ENCODE peak calls at places on chromosomes 6 and 20, in eight cellular contexts. I, A, D, X, Y, K, W and N are unnamed samples.
A peak's percentile ranks its signal among the peaks of the same experiment; 100 is the strongest.

GRCh38 chr6:39153766-39154397 is 38.9 kb upstream of the SAYSD1 start:
- DNase-seq in I (no peak), A (no peak), D (no peak), X (no peak), Y (no peak), K (no peak), W (no peak), N (no peak)

GRCh38 chr6:88168362-88168761 is 2.2 kb upstream of the CNR1 start:
- DNase-seq in I (no peak), A (no peak), D (no peak), X (no peak), Y (no peak), K (no peak), W (no peak), N (no peak)

GRCh38 chr6:76633259-76633658 is 560.8 kb upstream of the IMPG1 start:
- DNase-seq in I (no peak), A (no peak), D (no peak), X (no peak), Y (no peak), K (no peak), W (no peak), N (no peak)

GRCh38 chr6:21828689-21829088 is 235.1 kb downstream of the SOX4 start:
- DNase-seq in I (no peak), A (no peak), D (no peak), X (no peak), Y (no peak), K (no peak), W (no peak), N (no peak)

GRCh38 chr20:47662483-47663353 is 122.6 kb downstream of the SULF2 start:
- DNase-seq in I (no peak), A (no peak), D (no peak), X (no peak), Y (no peak), K (no peak), W (no peak), N (no peak)

GRCh38 chr6:43669922-43670622 is 17.5 kb downstream of the MRPS18A start:
- DNase-seq in I (no peak), A (no peak), D (no peak), X (no peak), Y (no peak), K (no peak), W (peak; percentile 58), N (no peak)

GRCh38 chr6:70343313-70343712 is 40.4 kb upstream of the COL9A1 start:
- DNase-seq in I (no peak), A (no peak), D (no peak), X (no peak), Y (no peak), K (no peak), W (no peak), N (no peak)

GRCh38 chr6:13454286-13455221 is 32.8 kb downstream of the GFOD1 start:
- DNase-seq in I (no peak), A (peak; percentile 82), D (peak; percentile 75), X (no peak), Y (no peak), K (no peak), W (peak; percentile 48), N (peak; percentile 67)

GRCh38 chr6:4727671-4728435 is 48.4 kb upstream of the CDYL start:
- DNase-seq in I (peak; percentile 6), A (no peak), D (peak; percentile 67), X (no peak), Y (no peak), K (peak; percentile 27), W (peak; percentile 8), N (no peak)

GRCh38 chr6:139490482-139490881 is 116.0 kb upstream of the CITED2 start:
- DNase-seq in I (peak; percentile 7), A (no peak), D (no peak), X (no peak), Y (no peak), K (no peak), W (no peak), N (no peak)

GRCh38 chr6:25960689-25961088 is 1.9 kb upstream of the TRIM38 start:
- DNase-seq in I (no peak), A (no peak), D (no peak), X (no peak), Y (no peak), K (no peak), W (no peak), N (no peak)

GRCh38 chr6:34375833-34376232 is 16.6 kb downstream of the NUDT3 start:
- DNase-seq in I (no peak), A (no peak), D (no peak), X (no peak), Y (no peak), K (no peak), W (no peak), N (no peak)

GRCh38 chr6:163580311-163581030 is 166.0 kb downstream of the QKI start:
- DNase-seq in I (no peak), A (no peak), D (no peak), X (no peak), Y (no peak), K (no peak), W (no peak), N (no peak)

GRCh38 chr20:24648481-24648880 is 179.1 kb downstream of the SYNDIG1 start:
- DNase-seq in I (no peak), A (peak; percentile 30), D (peak; percentile 42), X (no peak), Y (no peak), K (no peak), W (peak; percentile 55), N (no peak)

GRCh38 chr6:166640342-166641043 is 13.4 kb upstream of the RPS6KA2 start:
- DNase-seq in I (no peak), A (no peak), D (no peak), X (no peak), Y (no peak), K (no peak), W (peak; percentile 30), N (no peak)

GRCh38 chr6:55925292-55925691 is 49.9 kb upstream of the BMP5 start:
- DNase-seq in I (peak; percentile 20), A (no peak), D (peak; percentile 91), X (no peak), Y (no peak), K (peak; percentile 55), W (peak; percentile 55), N (no peak)

GRCh38 chr6:32179746-32180405 is 1.7 kb downstream of the RNF5 start:
- DNase-seq in I (no peak), A (no peak), D (no peak), X (no peak), Y (no peak), K (no peak), W (no peak), N (peak; percentile 33)

GRCh38 chr6:10847684-10848083 is 9.3 kb upstream of the MAK start:
- DNase-seq in I (no peak), A (no peak), D (peak; percentile 27), X (no peak), Y (no peak), K (no peak), W (no peak), N (no peak)

GRCh38 chr20:37925265-37926165 is 22.6 kb downstream of the VSTM2L start:
- DNase-seq in I (no peak), A (no peak), D (no peak), X (no peak), Y (no peak), K (no peak), W (no peak), N (no peak)

GRCh38 chr20:9211016-9211760 is 142.3 kb downstream of the PLCB4 start:
- DNase-seq in I (no peak), A (no peak), D (no peak), X (no peak), Y (no peak), K (no peak), W (no peak), N (no peak)

GRCh38 chr6:167409689-167410088 is 84.8 kb downstream of the TTLL2 start:
- DNase-seq in I (no peak), A (no peak), D (no peak), X (no peak), Y (no peak), K (no peak), W (no peak), N (no peak)

GRCh38 chr6:36769676-36770499 is 69.4 kb downstream of the CPNE5 start:
- DNase-seq in I (no peak), A (no peak), D (peak; percentile 51), X (no peak), Y (no peak), K (peak; percentile 24), W (peak; percentile 60), N (no peak)

GRCh38 chr6:100317031-100317430 is 147.7 kb downstream of the SIM1 start:
- DNase-seq in I (no peak), A (no peak), D (no peak), X (no peak), Y (no peak), K (no peak), W (no peak), N (no peak)

GRCh38 chr6:1514078-1514477 is 95.6 kb upstream of the FOXC1 start:
- DNase-seq in I (no peak), A (no peak), D (no peak), X (no peak), Y (no peak), K (no peak), W (no peak), N (no peak)

GRCh38 chr6:130136803-130137202 is 85.9 kb downstream of the SAMD3 start:
- DNase-seq in I (no peak), A (no peak), D (no peak), X (no peak), Y (no peak), K (peak; percentile 28), W (no peak), N (no peak)

GRCh38 chr6:28880894-28881780 is 42.6 kb downstream of the TRIM27 start:
- DNase-seq in I (peak; percentile 74), A (peak; percentile 63), D (peak; percentile 70), X (no peak), Y (peak; percentile 65), K (peak; percentile 83), W (peak; percentile 80), N (peak; percentile 86)

GRCh38 chr20:57498425-57499400 is 26.2 kb downstream of the CTCFL start:
- DNase-seq in I (peak; percentile 40), A (no peak), D (peak; percentile 50), X (no peak), Y (no peak), K (no peak), W (peak; percentile 18), N (no peak)

GRCh38 chr6:130758818-130759217 is 68.4 kb upstream of the SMLR1 start:
- DNase-seq in I (no peak), A (no peak), D (no peak), X (no peak), Y (no peak), K (no peak), W (no peak), N (no peak)

GRCh38 chr6:83884523-83884922 is 25.0 kb downstream of the CYB5R4 start:
- DNase-seq in I (peak; percentile 41), A (no peak), D (peak; percentile 70), X (peak; percentile 10), Y (no peak), K (peak; percentile 27), W (peak; percentile 63), N (no peak)

GRCh38 chr6:2861071-2861821 is 19.6 kb upstream of the SERPINB1 start:
- DNase-seq in I (no peak), A (no peak), D (no peak), X (no peak), Y (no peak), K (no peak), W (no peak), N (no peak)

GRCh38 chr20:7703436-7703835 is 236.8 kb downstream of the HAO1 start:
- DNase-seq in I (no peak), A (no peak), D (no peak), X (no peak), Y (no peak), K (no peak), W (no peak), N (no peak)

GRCh38 chr20:53829086-53829703 is 235.6 kb upstream of the ZNF217 start:
- DNase-seq in I (peak; percentile 91), A (no peak), D (peak; percentile 99), X (no peak), Y (no peak), K (peak; percentile 95), W (peak; percentile 95), N (no peak)

GRCh38 chr20:25622450-25623224 is 1.2 kb downstream of the NANP start:
- DNase-seq in I (no peak), A (no peak), D (peak; percentile 15), X (no peak), Y (no peak), K (no peak), W (no peak), N (no peak)

GRCh38 chr20:62303327-62304226 is 780 bp downstream of the ADRM1 start:
- DNase-seq in I (peak; percentile 69), A (no peak), D (peak; percentile 61), X (peak; percentile 65), Y (no peak), K (peak; percentile 40), W (no peak), N (no peak)